ENCODE peak calls at places on chromosomes 2 and 18, in five cellular contexts. L is NAMALWA; W is Karpas-422; P is stimulated activated CD8-positive, alpha-beta memory T cell treated with anti-CD3 and anti-CD28 coated beads, Interleukin-7, amount 100 ng/mL, for 1 hour; D is activated T-cell treated with anti-CD3 and anti-CD28 coated beads for 48 hours. O is an unnamed sample.

GRCh38 chr2:69118609-69119008 is 105.6 kb downstream of the ANTXR1 start:
- DNase-seq in P (no peak), W (no peak), D (no peak), L (no peak), O (no peak)

GRCh38 chr18:74064510-74064909 is 83.1 kb downstream of the FBXO15 start:
- DNase-seq in P (no peak), W (no peak), L (peak), D (peak), O (no peak)

GRCh38 chr2:235468978-235469694 is 24.7 kb upstream of the AGAP1 start:
- DNase-seq in W (no peak), D (no peak), L (no peak), P (no peak), O (no peak)

GRCh38 chr2:196336206-196336605 is 164.8 kb upstream of the STK17B start:
- DNase-seq in P (no peak), L (no peak), D (no peak), W (no peak), O (no peak)

GRCh38 chr2:19850056-19850455 is 51.7 kb downstream of the TTC32 start:
- DNase-seq in D (no peak), L (no peak), W (no peak), P (no peak), O (no peak)

GRCh38 chr2:103161456-103162289 is 399.8 kb downstream of the TMEM182 start:
- DNase-seq in W (peak), L (peak), P (no peak), D (no peak), O (no peak)

GRCh38 chr2:151186011-151186410 is 75.7 kb downstream of the RBM43 start:
- DNase-seq in D (no peak), L (no peak), W (no peak), P (no peak), O (no peak)

GRCh38 chr18:48926420-48926857 is 24.3 kb downstream of the SMAD7 start:
- DNase-seq in L (no peak), P (no peak), W (no peak), D (no peak), O (no peak)

GRCh38 chr2:45670646-45671045 is 19.2 kb downstream of the PRKCE start:
- DNase-seq in L (no peak), P (no peak), D (no peak), W (no peak), O (no peak)

GRCh38 chr2:119823734-119824334 is 64.1 kb downstream of the PTPN4 start:
- DNase-seq in P (no peak), L (peak), W (peak), D (no peak), O (no peak)

GRCh38 chr2:176122633-176123482 is at the start of gene HOXD9:
- DNase-seq in L (no peak), P (no peak), W (no peak), D (no peak), O (no peak)

GRCh38 chr2:64204006-64204632 is 59.9 kb upstream of the PELI1 start:
- DNase-seq in L (peak), P (no peak), W (no peak), D (peak), O (peak)

GRCh38 chr2:37665038-37665437 is 6.4 kb downstream of the CDC42EP3 start:
- DNase-seq in P (no peak), D (no peak), W (no peak), L (no peak), O (no peak)

GRCh38 chr2:240459401-240460242 is 24.2 kb downstream of the GPC1 start:
- DNase-seq in W (no peak), L (no peak), P (no peak), D (no peak), O (no peak)